ENCODE peak calls at places on chromosomes 6 and 20, in ten cellular contexts. S is GM23248, U is GM12878, R is A673, Y is GM23338, N is endothelial cell of umbilical vein, C is PC-9, Z is HepG2, V is astrocyte, D is hepatocyte. P is an unnamed sample.

GRCh38 chr6:161245363-161245762 is 28.5 kb downstream of the AGPAT4 start:
- DNase-seq in S (no peak), U (no peak), R (no peak), Y (no peak), N (no peak), C (no peak), Z (no peak), V (no peak), D (no peak), P (no peak)

GRCh38 chr20:58776109-58776508 is 74.6 kb downstream of the GNAS-AS1 start:
- DNase-seq in S (no peak), U (no peak), R (no peak), Y (no peak), N (no peak), C (no peak), Z (no peak), V (no peak), D (no peak), P (no peak)

GRCh38 chr20:59392741-59393140 is 92.3 kb downstream of the EDN3 start:
- DNase-seq in S (no peak), U (no peak), R (peak; percentile 48), Y (no peak), N (no peak), C (no peak), Z (no peak), V (no peak), D (no peak), P (no peak)

GRCh38 chr6:70575899-70576298 is 9.2 kb downstream of the SDHAF4 start:
- DNase-seq in S (no peak), U (no peak), R (no peak), Y (no peak), N (no peak), C (no peak), Z (no peak), V (no peak), D (no peak), P (no peak)

GRCh38 chr6:157561037-157561790 is 180.2 kb downstream of the ZDHHC14 start:
- DNase-seq in S (no peak), U (peak; percentile 73), R (no peak), Y (no peak), N (no peak), C (no peak), Z (no peak), V (no peak), D (no peak), P (no peak)

GRCh38 chr6:128882991-128883571 is at the start of gene LAMA2:
- DNase-seq in S (peak; percentile 85), U (no peak), R (peak; percentile 4), Y (peak; percentile 85), N (peak; percentile 38), C (peak; percentile 7), Z (peak; percentile 7), V (peak; percentile 61), D (peak; percentile 84), P (peak; percentile 76)

GRCh38 chr20:62133864-62134263 is 9.3 kb downstream of the PSMA7 start:
- DNase-seq in S (no peak), U (no peak), R (peak; percentile 33), Y (peak; percentile 55), N (no peak), C (no peak), Z (no peak), V (no peak), D (no peak), P (no peak)

GRCh38 chr6:37303891-37304503 is 46.1 kb upstream of the TMEM217 start:
- DNase-seq in S (peak; percentile 70), U (no peak), R (peak; percentile 58), Y (peak; percentile 44), N (peak; percentile 45), C (no peak), Z (peak; percentile 36), V (peak; percentile 29), D (peak; percentile 50), P (peak; percentile 60)

GRCh38 chr6:11042025-11042749 is 1.9 kb downstream of the ELOVL2 start:
- DNase-seq in S (no peak), U (no peak), R (no peak), Y (no peak), N (no peak), C (no peak), Z (peak; percentile 24), V (no peak), D (no peak), P (no peak)

GRCh38 chr6:11043961-11044711 is at the start of gene ELOVL2:
- DNase-seq in S (peak; percentile 74), U (no peak), R (peak; percentile 65), Y (peak; percentile 76), N (peak; percentile 14), C (peak; percentile 51), Z (peak; percentile 59), V (peak; percentile 22), D (peak; percentile 88), P (peak; percentile 37)

GRCh38 chr6:11042750-11043551 is 1.2 kb downstream of the ELOVL2 start:
- DNase-seq in S (no peak), U (peak; percentile 2), R (peak; percentile 51), Y (peak; percentile 29), N (no peak), C (no peak), Z (no peak), V (peak; percentile 21), D (no peak), P (peak; percentile 19)

GRCh38 chr6:11044712-11045167 is 635 bp upstream of the ELOVL2 start:
- DNase-seq in S (no peak), U (no peak), R (no peak), Y (peak; percentile 47), N (no peak), C (no peak), Z (no peak), V (no peak), D (no peak), P (no peak)

GRCh38 chr6:11043552-11043960 is 549 bp downstream of the ELOVL2 start:
- DNase-seq in S (peak; percentile 30), U (no peak), R (no peak), Y (peak; percentile 44), N (no peak), C (no peak), Z (no peak), V (no peak), D (peak; percentile 32), P (no peak)
- TF ChIP-seq EZH2 in S (peak; percentile 68), U (no peak), R (no peak), Y (peak; percentile 53), N (peak; percentile 99), C (no peak), Z (no peak), V (peak; percentile 90), D (no peak), P (peak; percentile 85)

DNA sequence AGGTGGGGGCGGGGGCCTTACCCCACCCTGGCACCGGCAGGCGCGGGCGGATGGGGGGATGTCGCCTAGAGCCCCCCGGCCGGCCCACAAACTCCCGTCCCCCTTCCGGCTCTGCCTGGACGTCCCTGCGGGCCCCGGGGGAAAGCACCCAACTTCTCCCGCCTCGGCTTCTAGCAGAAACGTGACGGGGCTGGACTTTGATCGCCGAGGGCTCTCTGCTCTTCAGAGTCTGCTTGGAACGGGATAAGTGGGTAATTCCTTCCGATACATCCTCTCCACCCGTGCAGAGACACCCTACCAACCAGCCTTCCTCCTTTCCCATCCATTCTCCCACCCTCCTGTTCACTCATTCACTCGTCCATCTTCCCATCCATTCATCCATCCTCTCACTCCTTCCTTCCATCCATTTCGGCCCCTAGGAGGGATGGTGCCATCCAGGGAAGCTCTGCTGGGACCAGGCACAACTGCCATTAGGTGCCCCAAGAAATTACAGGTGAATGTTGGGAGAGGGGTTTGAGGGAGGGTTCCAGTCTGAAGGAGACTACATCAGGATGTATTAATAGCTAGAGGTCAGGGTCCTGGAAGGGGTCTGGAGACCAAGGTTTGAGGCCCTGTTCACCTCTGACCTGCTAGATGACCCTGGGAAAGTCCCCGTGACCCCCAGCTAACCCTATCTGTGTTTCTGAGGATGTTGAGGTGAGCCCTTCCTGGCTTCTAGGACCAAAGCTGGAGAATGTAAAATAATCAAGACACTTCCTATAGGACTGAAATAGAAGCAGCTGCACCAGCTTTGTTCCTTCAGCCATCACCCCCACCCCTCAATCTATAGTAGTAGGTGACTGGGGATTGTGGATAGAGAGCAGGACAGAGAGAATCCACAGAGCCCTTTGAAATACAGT is 518 bp downstream of the TTLL9 start:
- DNase-seq in S (peak; percentile 19), U (no peak), R (no peak), Y (peak; percentile 53), N (no peak), C (no peak), Z (no peak), V (no peak), D (peak; percentile 85), P (no peak)
- TF ChIP-seq EZH2 in S (peak; percentile 54), U (peak; percentile 60), R (no peak), Y (peak; percentile 45), N (peak; percentile 90), C (no peak), Z (peak; percentile 86), V (peak; percentile 64), D (no peak), P (peak; percentile 97)

DNA sequence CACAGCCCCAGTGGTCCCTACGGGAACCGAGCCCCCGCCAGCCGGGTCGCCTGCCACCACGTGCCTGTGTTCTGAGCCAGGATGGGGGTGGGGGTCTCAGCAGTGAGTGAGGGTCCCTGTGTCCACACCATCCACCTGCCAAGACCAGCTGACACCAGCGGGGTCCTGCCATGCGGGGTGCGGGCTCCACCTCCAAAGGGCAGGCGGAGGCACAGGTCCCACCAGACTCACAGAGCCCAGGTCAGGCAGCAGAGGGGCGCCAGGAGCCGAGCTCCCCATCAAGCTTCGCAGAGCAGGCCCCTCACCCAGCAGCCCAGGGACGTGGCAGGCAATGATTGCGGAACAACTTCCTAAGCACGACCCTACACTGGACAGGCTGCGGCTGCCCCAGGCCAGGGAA is 50.5 kb downstream of the KCNQ2 start:
- DNase-seq in S (no peak), U (no peak), R (no peak), Y (no peak), N (no peak), C (no peak), Z (no peak), V (no peak), D (no peak), P (no peak)
- TF ChIP-seq EZH2 in S (no peak), U (no peak), R (no peak), Y (no peak), N (no peak), C (no peak), Z (peak; percentile 17), V (no peak), D (no peak), P (no peak)

GRCh38 chr6:41409489-41409888 is 74.1 kb downstream of the NCR2 start:
- DNase-seq in S (no peak), U (no peak), R (no peak), Y (no peak), N (no peak), C (no peak), Z (no peak), V (no peak), D (no peak), P (no peak)

GRCh38 chr6:41405941-41406340 is 70.5 kb downstream of the NCR2 start:
- DNase-seq in S (no peak), U (no peak), R (no peak), Y (no peak), N (no peak), C (no peak), Z (no peak), V (no peak), D (no peak), P (no peak)

GRCh38 chr6:41408982-41409381 is 73.6 kb downstream of the NCR2 start:
- DNase-seq in S (no peak), U (no peak), R (no peak), Y (peak; percentile 41), N (no peak), C (no peak), Z (no peak), V (no peak), D (no peak), P (no peak)

GRCh38 chr6:41408576-41408975 is 73.2 kb downstream of the NCR2 start:
- DNase-seq in S (no peak), U (no peak), R (no peak), Y (peak; percentile 70), N (no peak), C (no peak), Z (no peak), V (no peak), D (no peak), P (no peak)

GRCh38 chr6:41406821-41407787 is 71.7 kb downstream of the NCR2 start:
- DNase-seq in S (no peak), U (no peak), R (no peak), Y (peak; percentile 80), N (no peak), C (no peak), Z (no peak), V (no peak), D (peak; percentile 21), P (no peak)
- TF ChIP-seq EZH2 in S (no peak), U (no peak), R (no peak), Y (peak; percentile 89), N (no peak), C (no peak), Z (no peak), V (peak; percentile 65), D (peak; percentile 56), P (no peak)